ENCODE peak calls at places on chromosomes 4 and X, in five cellular contexts. G is head of caudate nucleus, H is endothelial cell, I is HTR-8/SVneo, T is esophagus squamous epithelium. N is an unnamed sample.

GRCh38 chr4:147525494-147526271 is 44.8 kb downstream of the EDNRA start:
- DNase-seq in T (no peak), H (no peak), I (no peak), G (no peak), N (no peak)

GRCh38 chr4:126664839-126665238 is 967.9 kb upstream of the INTU start:
- DNase-seq in H (no peak), T (no peak), G (no peak), I (no peak), N (no peak)

GRCh38 chr4:102263024-102263787 is 82.1 kb downstream of the SLC39A8 start:
- DNase-seq in H (no peak), G (peak; percentile 23), I (peak; percentile 22), T (no peak), N (no peak)

GRCh38 chr4:110196871-110197420 is 1.5 kb downstream of the ELOVL6 start:
- DNase-seq in G (peak; percentile 60), T (peak; percentile 2), H (peak; percentile 67), I (peak; percentile 19), N (peak; percentile 47)

GRCh38 chr4:100907465-100908454 is 389.9 kb upstream of the EMCN start:
- DNase-seq in G (no peak), H (peak; percentile 7), I (no peak), T (no peak), N (no peak)

GRCh38 chr4:87079967-87080366 is 140.5 kb downstream of the KLHL8 start:
- DNase-seq in G (no peak), I (no peak), T (no peak), H (no peak), N (no peak)

GRCh38 chrX:65745992-65746391 is 78.5 kb downstream of the MSN start:
- DNase-seq in I (no peak), T (no peak), H (no peak), G (no peak), N (no peak)

GRCh38 chrX:11647048-11647650 is 18.6 kb downstream of the ARHGAP6 start:
- DNase-seq in I (no peak), H (no peak), T (no peak), G (no peak), N (no peak)

GRCh38 chrX:63889001-63889400 is 104.0 kb upstream of the ARHGEF9 start:
- DNase-seq in I (no peak), G (no peak), H (no peak), T (no peak), N (no peak)

GRCh38 chr4:74682567-74683359 is 111.6 kb downstream of the BTC start:
- DNase-seq in G (no peak), H (no peak), I (peak; percentile 14), T (no peak), N (peak; percentile 50)

GRCh38 chr4:142238589-142238988 is 602.2 kb downstream of the IL15 start:
- DNase-seq in I (no peak), T (no peak), G (no peak), H (no peak), N (no peak)

GRCh38 chr4:121053601-121054143 is 18.7 kb downstream of the NDNF start:
- DNase-seq in I (no peak), T (no peak), H (no peak), G (no peak), N (no peak)

N was measured in hepatic stellate cell.